ENCODE peak calls at places on chromosomes 3 and 15, in four cellular contexts. One of them, this sample, is unnamed.

GRCh38 chr15:40941528-40942336 is 11.5 kb upstream of the CHAC1 start:
- DNase-seq in K562: peak; percentile 93
- DNase-seq in H1: peak; percentile 90
- DNase-seq in A549: peak; percentile 63
- DNase-seq in this sample: peak; percentile 73

GRCh38 chr15:95620934-95621579 is 709.4 kb upstream of the NR2F2 start:
- DNase-seq in H1: no peak
- DNase-seq in A549: no peak
- DNase-seq in K562: no peak
- DNase-seq in this sample: peak; percentile 65

GRCh38 chr3:38640661-38641441 is 8.6 kb downstream of the SCN5A start:
- DNase-seq in K562: no peak
- DNase-seq in A549: no peak
- DNase-seq in H1: peak; percentile 88
- DNase-seq in this sample: no peak

GRCh38 chr3:89098173-89098572 is 9.2 kb upstream of the EPHA3 start:
- DNase-seq in K562: no peak
- DNase-seq in H1: no peak
- DNase-seq in A549: no peak
- DNase-seq in this sample: no peak

GRCh38 chr3:128804017-128804816 is 75.2 kb upstream of the ACAD9 start:
- DNase-seq in K562: peak; percentile 59
- DNase-seq in A549: no peak
- DNase-seq in H1: no peak
- DNase-seq in this sample: peak; percentile 60

GRCh38 chr3:58206406-58207011 is 4.3 kb downstream of the DNASE1L3 start:
- DNase-seq in A549: peak; percentile 22
- DNase-seq in H1: no peak
- DNase-seq in K562: no peak
- DNase-seq in this sample: peak; percentile 56

GRCh38 chr3:42228796-42229195 is 37.2 kb downstream of the CCK start:
- DNase-seq in A549: peak; percentile 10
- DNase-seq in H1: no peak
- DNase-seq in K562: peak; percentile 31
- DNase-seq in this sample: peak; percentile 16

GRCh38 chr15:43133429-43134156 is at the start of gene TMEM62:
- DNase-seq in H1: peak; percentile 78
- DNase-seq in A549: peak; percentile 73
- DNase-seq in K562: peak; percentile 92
- DNase-seq in this sample: peak; percentile 44

GRCh38 chr15:43266834-43267233 is at the start of gene TGM5:
- DNase-seq in H1: no peak
- DNase-seq in K562: no peak
- DNase-seq in A549: no peak
- DNase-seq in this sample: no peak

GRCh38 chr3:59783468-59783988 is 733.7 kb upstream of the CFAP20DC start:
- DNase-seq in A549: no peak
- DNase-seq in K562: no peak
- DNase-seq in H1: no peak
- DNase-seq in this sample: no peak

GRCh38 chr3:59245879-59246501 is 196.2 kb upstream of the CFAP20DC start:
- DNase-seq in A549: no peak
- DNase-seq in H1: no peak
- DNase-seq in K562: no peak
- DNase-seq in this sample: peak; percentile 91

GRCh38 chr3:51099794-51100542 is 285.1 kb upstream of the MANF start:
- DNase-seq in A549: peak; percentile 22
- DNase-seq in K562: peak; percentile 26
- DNase-seq in H1: peak; percentile 67
- DNase-seq in this sample: peak; percentile 47

GRCh38 chr3:100033184-100033583 is 81.1 kb downstream of the FILIP1L start:
- DNase-seq in A549: no peak
- DNase-seq in H1: no peak
- DNase-seq in K562: no peak
- DNase-seq in this sample: peak; percentile 81

GRCh38 chr3:184683234-184683633 is 28.6 kb downstream of the MAGEF1 start:
- DNase-seq in K562: no peak
- DNase-seq in A549: no peak
- DNase-seq in H1: no peak
- DNase-seq in this sample: no peak

GRCh38 chr3:18098960-18099587 is 326.1 kb downstream of the SATB1 start:
- DNase-seq in K562: no peak
- DNase-seq in A549: peak; percentile 60
- DNase-seq in H1: no peak
- DNase-seq in this sample: peak; percentile 85

GRCh38 chr3:15102256-15102655 is 3.3 kb upstream of the RBSN start:
- DNase-seq in H1: no peak
- DNase-seq in K562: no peak
- DNase-seq in A549: no peak
- DNase-seq in this sample: no peak

GRCh38 chr3:189320511-189320910 is 148.7 kb downstream of the TPRG1 start:
- DNase-seq in A549: no peak
- DNase-seq in H1: no peak
- DNase-seq in K562: no peak
- DNase-seq in this sample: no peak

GRCh38 chr3:185920168-185920567 is 17.6 kb downstream of the TRA2B start:
- DNase-seq in K562: no peak
- DNase-seq in A549: no peak
- DNase-seq in H1: no peak
- DNase-seq in this sample: no peak

GRCh38 chr3:149011676-149012075 is 20.3 kb downstream of the GYG1 start:
- DNase-seq in H1: no peak
- DNase-seq in K562: no peak
- DNase-seq in A549: no peak
- DNase-seq in this sample: no peak

GRCh38 chr3:53780806-53781205 is 65.4 kb downstream of the CHDH start:
- DNase-seq in A549: no peak
- DNase-seq in H1: no peak
- DNase-seq in K562: no peak
- DNase-seq in this sample: no peak
- TF ChIP-seq CEBPB in A549: no peak
- TF ChIP-seq CEBPB in H1: no peak
- TF ChIP-seq CEBPB in K562: no peak
- TF ChIP-seq CEBPB in this sample: no peak

GRCh38 chr15:80059786-80060489 is 462 bp downstream of the ZFAND6 start:
- DNase-seq in K562: peak; percentile 89
- DNase-seq in A549: peak; percentile 72
- DNase-seq in H1: no peak
- DNase-seq in this sample: peak; percentile 16
- TF ChIP-seq POLR2A in K562: no peak
- TF ChIP-seq POLR2A in A549: peak; percentile 38
- TF ChIP-seq POLR2A in H1: no peak
- TF ChIP-seq POLR2A in this sample: peak; percentile 18

DNA sequence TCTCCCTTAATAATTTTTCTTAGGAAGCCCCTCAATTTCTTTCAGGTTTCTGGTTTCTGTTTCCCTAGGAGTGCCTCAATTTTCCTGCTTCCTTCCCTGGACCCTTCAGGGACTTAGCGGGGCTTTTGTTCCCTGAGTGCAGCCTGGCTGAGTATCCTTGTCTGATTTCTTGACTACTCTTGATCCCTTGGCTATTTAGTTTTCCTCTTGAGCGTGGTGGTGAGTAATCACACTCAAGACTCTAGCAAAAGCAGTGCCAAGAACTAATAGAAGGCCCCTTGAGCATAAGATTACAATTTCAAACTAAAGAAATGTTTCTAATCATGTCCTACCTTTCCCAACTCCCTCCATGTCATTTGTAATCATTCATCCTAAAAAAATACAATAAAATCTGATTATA is 94.3 kb upstream of the C3orf80 start:
- DNase-seq in A549: no peak
- DNase-seq in K562: no peak
- DNase-seq in H1: no peak
- DNase-seq in this sample: peak; percentile 76
- TF ChIP-seq CEBPB in A549: no peak
- TF ChIP-seq CEBPB in K562: no peak
- TF ChIP-seq CEBPB in H1: no peak
- TF ChIP-seq CEBPB in this sample: no peak

DNA sequence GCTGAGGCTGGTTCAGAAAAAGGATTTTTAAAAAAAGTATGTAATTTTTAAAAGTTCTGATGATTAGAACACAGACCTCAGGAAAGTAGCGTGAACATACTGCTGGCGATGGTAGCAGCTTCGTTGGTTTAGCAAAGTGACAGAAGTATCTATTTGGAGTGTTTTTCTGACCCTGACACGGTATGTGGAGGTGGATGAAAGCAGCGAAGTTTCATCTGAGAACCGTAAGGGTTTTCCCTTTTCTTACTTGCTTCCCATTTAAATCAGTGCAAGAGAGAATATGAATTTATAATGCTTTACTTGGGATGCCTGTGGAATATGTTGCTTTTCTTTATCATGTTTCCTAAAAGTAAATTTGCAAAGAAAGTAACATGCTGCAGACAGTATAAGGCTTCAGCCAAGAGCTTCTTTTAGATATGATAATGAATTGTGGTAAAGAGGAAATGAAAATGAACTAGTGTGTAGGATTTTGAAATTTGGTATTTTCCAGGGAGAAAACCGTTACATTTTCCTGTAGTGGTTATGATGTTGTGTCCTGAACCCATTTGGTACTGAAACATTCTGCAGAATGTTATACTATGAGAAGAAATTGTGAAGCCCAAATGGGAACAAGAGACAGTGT is 3.9 kb downstream of the CHST2 start:
- DNase-seq in H1: no peak
- DNase-seq in K562: no peak
- DNase-seq in A549: no peak
- DNase-seq in this sample: no peak
- TF ChIP-seq POLR2A in H1: no peak
- TF ChIP-seq POLR2A in K562: no peak
- TF ChIP-seq POLR2A in A549: no peak
- TF ChIP-seq POLR2A in this sample: no peak

DNA sequence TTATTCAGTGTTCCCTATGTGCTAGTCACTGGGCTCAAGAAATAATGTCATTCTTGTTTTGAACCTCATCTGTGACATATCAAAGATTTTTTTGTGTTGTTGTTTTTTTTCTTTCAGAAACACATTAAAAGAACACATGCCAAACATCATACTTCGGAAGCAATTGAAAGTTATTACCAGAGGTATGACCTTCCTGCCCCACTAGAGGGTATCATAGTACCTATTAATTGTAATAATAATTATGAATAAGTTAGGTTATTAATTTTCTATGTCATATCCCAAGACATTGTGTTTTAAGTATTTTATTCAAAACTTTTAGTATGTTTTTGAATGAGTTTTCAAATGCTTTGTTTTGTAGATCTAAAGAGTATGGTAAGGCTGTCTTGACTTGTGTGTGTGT is 65.7 kb downstream of the CDIN1 start:
- DNase-seq in A549: no peak
- DNase-seq in K562: no peak
- DNase-seq in H1: no peak
- DNase-seq in this sample: peak; percentile 4
- TF ChIP-seq CEBPB in A549: no peak
- TF ChIP-seq CEBPB in K562: no peak
- TF ChIP-seq CEBPB in H1: no peak
- TF ChIP-seq CEBPB in this sample: no peak

GRCh38 chr15:57706405-57707209 is at the start of gene POLR2M:
- DNase-seq in H1: peak; percentile 82
- DNase-seq in K562: peak; percentile 87
- DNase-seq in A549: peak; percentile 92
- DNase-seq in this sample: peak; percentile 100
- TF ChIP-seq POLR2A in H1: peak; percentile 80
- TF ChIP-seq POLR2A in K562: peak; percentile 89
- TF ChIP-seq POLR2A in A549: peak; percentile 70
- TF ChIP-seq POLR2A in this sample: peak; percentile 82

DNA sequence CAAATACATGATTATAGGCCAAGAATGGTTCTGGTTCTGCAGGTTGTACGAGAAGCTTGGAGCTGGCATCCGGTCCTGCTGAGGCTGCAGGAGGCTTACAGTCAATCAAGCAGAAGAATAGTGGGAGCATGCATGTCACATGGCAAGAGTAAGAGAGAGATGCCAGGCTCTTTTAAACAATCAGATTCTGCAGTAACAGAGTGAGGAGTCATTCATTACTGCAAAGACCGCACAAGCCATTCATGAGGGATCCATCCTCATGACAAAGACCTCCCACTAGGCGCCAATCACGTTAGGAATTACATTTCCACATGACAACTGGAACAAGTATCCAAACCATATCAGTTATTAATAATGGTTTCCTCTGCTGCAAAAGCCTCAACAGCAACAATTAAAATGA is 536.8 kb downstream of the CADM2 start:
- DNase-seq in A549: no peak
- DNase-seq in H1: no peak
- DNase-seq in K562: no peak
- DNase-seq in this sample: no peak
- TF ChIP-seq CEBPB in A549: no peak
- TF ChIP-seq CEBPB in H1: no peak
- TF ChIP-seq CEBPB in K562: no peak
- TF ChIP-seq CEBPB in this sample: no peak

DNA sequence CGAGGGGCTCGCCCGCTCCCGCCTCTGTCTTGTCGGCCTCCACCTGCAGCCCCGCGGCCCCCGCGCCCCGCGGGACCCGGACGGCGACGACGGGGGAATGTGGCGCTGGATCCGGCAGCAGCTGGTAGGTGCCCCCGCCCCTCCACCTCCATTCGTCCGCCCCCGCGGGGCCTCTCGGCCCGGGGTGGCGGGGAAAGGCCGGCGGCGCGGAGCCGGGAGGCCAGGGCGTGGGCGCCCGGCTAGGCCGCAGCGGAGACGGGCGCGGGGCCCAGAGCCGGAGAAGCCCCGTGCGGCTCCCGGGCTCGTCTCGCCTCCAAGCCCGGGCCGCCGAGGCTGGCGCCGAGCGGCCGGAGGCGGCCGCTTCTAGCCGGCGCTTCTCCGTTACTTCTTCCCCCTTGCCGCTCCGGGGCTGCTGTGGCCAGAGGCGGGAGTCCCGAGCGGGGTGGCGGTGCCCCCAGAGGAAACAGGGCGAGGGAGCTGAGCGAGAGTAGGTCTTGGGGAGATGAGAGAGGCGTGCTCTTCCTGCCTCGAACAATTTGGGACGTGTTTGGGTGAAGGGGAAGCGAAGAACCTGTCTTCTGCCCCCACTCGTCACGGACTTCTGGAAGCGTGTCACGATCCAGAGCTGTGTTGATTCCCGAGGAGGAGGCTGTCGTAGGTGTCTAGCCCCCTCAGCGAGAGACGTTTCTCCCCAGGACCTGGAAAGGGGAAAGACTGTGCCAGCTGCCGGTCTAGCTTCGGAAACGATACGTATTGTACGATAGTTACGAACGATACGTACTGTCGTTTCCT is 555 bp downstream of the ATP11B start:
- DNase-seq in K562: peak; percentile 67
- DNase-seq in A549: peak; percentile 15
- DNase-seq in H1: peak; percentile 77
- DNase-seq in this sample: peak; percentile 37
- TF ChIP-seq POLR2A in K562: peak; percentile 56
- TF ChIP-seq POLR2A in A549: no peak
- TF ChIP-seq POLR2A in H1: no peak
- TF ChIP-seq POLR2A in this sample: peak; percentile 36

GRCh38 chr3:153166206-153166605 is 4.2 kb downstream of the RAP2B start:
- DNase-seq in K562: peak; percentile 74
- DNase-seq in H1: no peak
- DNase-seq in A549: no peak
- DNase-seq in this sample: peak; percentile 33
- TF ChIP-seq CEBPB in K562: no peak
- TF ChIP-seq CEBPB in H1: no peak
- TF ChIP-seq CEBPB in A549: no peak
- TF ChIP-seq CEBPB in this sample: no peak

This sample was measured in IMR-90.